ENCODE peak calls at places on chromosomes 5 and 9, in ten cellular contexts. One of them, this sample, is unnamed.

GRCh38 chr9:7451062-7451461 is 348.5 kb downstream of the DMAC1 start:
- DNase-seq in posterior vena cava: no peak
- DNase-seq in NCI-H1092 treated with DMSO at 0.1 percent for 48 hours: no peak
- DNase-seq in endothelial cell: no peak
- DNase-seq in HCEC 1CT: no peak
- DNase-seq in stimulated activated CD8-positive, alpha-beta memory T cell treated with anti-CD3 and anti-CD28 coated beads, Interleukin-2, amount 100 ng/mL, for 48 hours: no peak
- DNase-seq in T-helper 2 cell treated with Interferon-gamma antibody and Interleukin-4, amounts not matched to agents 5 μg/mL and 100 μg/mL, for 36 hours: no peak
- DNase-seq in CD4-positive, alpha-beta T cell: no peak
- DNase-seq in HTR-8/SVneo: no peak
- DNase-seq in left ventricle myocardium superior: no peak
- DNase-seq in this sample: no peak

GRCh38 chr9:93132287-93132927 is 1.6 kb downstream of the NINJ1 start:
- DNase-seq in posterior vena cava: peak; percentile 81
- DNase-seq in left ventricle myocardium superior: peak; percentile 80
- DNase-seq in NCI-H1092 treated with DMSO at 0.1 percent for 48 hours: peak; percentile 31
- DNase-seq in HCEC 1CT: no peak
- DNase-seq in endothelial cell: no peak
- DNase-seq in stimulated activated CD8-positive, alpha-beta memory T cell treated with anti-CD3 and anti-CD28 coated beads, Interleukin-2, amount 100 ng/mL, for 48 hours: no peak
- DNase-seq in HTR-8/SVneo: no peak
- DNase-seq in T-helper 2 cell treated with Interferon-gamma antibody and Interleukin-4, amounts not matched to agents 5 μg/mL and 100 μg/mL, for 36 hours: no peak
- DNase-seq in CD4-positive, alpha-beta T cell: no peak
- DNase-seq in this sample: no peak

GRCh38 chr9:121966706-121967105 is 126.4 kb downstream of the TTLL11 start:
- DNase-seq in NCI-H1092 treated with DMSO at 0.1 percent for 48 hours: no peak
- DNase-seq in T-helper 2 cell treated with Interferon-gamma antibody and Interleukin-4, amounts not matched to agents 5 μg/mL and 100 μg/mL, for 36 hours: no peak
- DNase-seq in HTR-8/SVneo: no peak
- DNase-seq in left ventricle myocardium superior: no peak
- DNase-seq in CD4-positive, alpha-beta T cell: no peak
- DNase-seq in HCEC 1CT: no peak
- DNase-seq in stimulated activated CD8-positive, alpha-beta memory T cell treated with anti-CD3 and anti-CD28 coated beads, Interleukin-2, amount 100 ng/mL, for 48 hours: no peak
- DNase-seq in endothelial cell: no peak
- DNase-seq in posterior vena cava: no peak
- DNase-seq in this sample: no peak

GRCh38 chr5:176626876-176627236 is 3.5 kb downstream of the SNCB start:
- DNase-seq in NCI-H1092 treated with DMSO at 0.1 percent for 48 hours: no peak
- DNase-seq in T-helper 2 cell treated with Interferon-gamma antibody and Interleukin-4, amounts not matched to agents 5 μg/mL and 100 μg/mL, for 36 hours: no peak
- DNase-seq in stimulated activated CD8-positive, alpha-beta memory T cell treated with anti-CD3 and anti-CD28 coated beads, Interleukin-2, amount 100 ng/mL, for 48 hours: no peak
- DNase-seq in endothelial cell: no peak
- DNase-seq in posterior vena cava: no peak
- DNase-seq in HTR-8/SVneo: no peak
- DNase-seq in CD4-positive, alpha-beta T cell: no peak
- DNase-seq in HCEC 1CT: no peak
- DNase-seq in left ventricle myocardium superior: no peak
- DNase-seq in this sample: no peak

GRCh38 chr5:159976921-159977320 is 32.0 kb upstream of the TTC1 start:
- DNase-seq in left ventricle myocardium superior: no peak
- DNase-seq in HTR-8/SVneo: no peak
- DNase-seq in endothelial cell: no peak
- DNase-seq in CD4-positive, alpha-beta T cell: no peak
- DNase-seq in HCEC 1CT: no peak
- DNase-seq in NCI-H1092 treated with DMSO at 0.1 percent for 48 hours: no peak
- DNase-seq in stimulated activated CD8-positive, alpha-beta memory T cell treated with anti-CD3 and anti-CD28 coated beads, Interleukin-2, amount 100 ng/mL, for 48 hours: no peak
- DNase-seq in T-helper 2 cell treated with Interferon-gamma antibody and Interleukin-4, amounts not matched to agents 5 μg/mL and 100 μg/mL, for 36 hours: no peak
- DNase-seq in posterior vena cava: no peak
- DNase-seq in this sample: no peak

GRCh38 chr9:16575142-16575877 is 295.2 kb downstream of the BNC2 start:
- DNase-seq in endothelial cell: no peak
- DNase-seq in CD4-positive, alpha-beta T cell: no peak
- DNase-seq in NCI-H1092 treated with DMSO at 0.1 percent for 48 hours: peak; percentile 57
- DNase-seq in stimulated activated CD8-positive, alpha-beta memory T cell treated with anti-CD3 and anti-CD28 coated beads, Interleukin-2, amount 100 ng/mL, for 48 hours: no peak
- DNase-seq in HCEC 1CT: no peak
- DNase-seq in posterior vena cava: no peak
- DNase-seq in T-helper 2 cell treated with Interferon-gamma antibody and Interleukin-4, amounts not matched to agents 5 μg/mL and 100 μg/mL, for 36 hours: no peak
- DNase-seq in HTR-8/SVneo: no peak
- DNase-seq in left ventricle myocardium superior: no peak
- DNase-seq in this sample: no peak

GRCh38 chr5:56951946-56952691 is at the start of gene MIER3:
- DNase-seq in left ventricle myocardium superior: peak; percentile 88
- DNase-seq in HTR-8/SVneo: peak; percentile 85
- DNase-seq in NCI-H1092 treated with DMSO at 0.1 percent for 48 hours: peak; percentile 17
- DNase-seq in posterior vena cava: peak; percentile 94
- DNase-seq in T-helper 2 cell treated with Interferon-gamma antibody and Interleukin-4, amounts not matched to agents 5 μg/mL and 100 μg/mL, for 36 hours: peak; percentile 84
- DNase-seq in stimulated activated CD8-positive, alpha-beta memory T cell treated with anti-CD3 and anti-CD28 coated beads, Interleukin-2, amount 100 ng/mL, for 48 hours: peak; percentile 71
- DNase-seq in endothelial cell: peak; percentile 82
- DNase-seq in HCEC 1CT: peak; percentile 77
- DNase-seq in CD4-positive, alpha-beta T cell: peak; percentile 70
- DNase-seq in this sample: no peak

GRCh38 chr5:39520232-39520572 is 95.4 kb upstream of the DAB2 start:
- DNase-seq in HCEC 1CT: peak; percentile 96
- DNase-seq in left ventricle myocardium superior: no peak
- DNase-seq in posterior vena cava: no peak
- DNase-seq in T-helper 2 cell treated with Interferon-gamma antibody and Interleukin-4, amounts not matched to agents 5 μg/mL and 100 μg/mL, for 36 hours: no peak
- DNase-seq in stimulated activated CD8-positive, alpha-beta memory T cell treated with anti-CD3 and anti-CD28 coated beads, Interleukin-2, amount 100 ng/mL, for 48 hours: no peak
- DNase-seq in endothelial cell: no peak
- DNase-seq in HTR-8/SVneo: peak; percentile 70
- DNase-seq in NCI-H1092 treated with DMSO at 0.1 percent for 48 hours: no peak
- DNase-seq in CD4-positive, alpha-beta T cell: no peak
- DNase-seq in this sample: peak; percentile 93

GRCh38 chr5:113713051-113713450 is 199.6 kb downstream of the YTHDC2 start:
- DNase-seq in HTR-8/SVneo: no peak
- DNase-seq in CD4-positive, alpha-beta T cell: no peak
- DNase-seq in HCEC 1CT: no peak
- DNase-seq in stimulated activated CD8-positive, alpha-beta memory T cell treated with anti-CD3 and anti-CD28 coated beads, Interleukin-2, amount 100 ng/mL, for 48 hours: no peak
- DNase-seq in posterior vena cava: no peak
- DNase-seq in endothelial cell: no peak
- DNase-seq in T-helper 2 cell treated with Interferon-gamma antibody and Interleukin-4, amounts not matched to agents 5 μg/mL and 100 μg/mL, for 36 hours: no peak
- DNase-seq in left ventricle myocardium superior: no peak
- DNase-seq in NCI-H1092 treated with DMSO at 0.1 percent for 48 hours: no peak
- DNase-seq in this sample: no peak

GRCh38 chr9:30065888-30066287 is 2318.6 kb upstream of the ACO1 start:
- DNase-seq in HTR-8/SVneo: no peak
- DNase-seq in stimulated activated CD8-positive, alpha-beta memory T cell treated with anti-CD3 and anti-CD28 coated beads, Interleukin-2, amount 100 ng/mL, for 48 hours: no peak
- DNase-seq in T-helper 2 cell treated with Interferon-gamma antibody and Interleukin-4, amounts not matched to agents 5 μg/mL and 100 μg/mL, for 36 hours: no peak
- DNase-seq in posterior vena cava: no peak
- DNase-seq in CD4-positive, alpha-beta T cell: no peak
- DNase-seq in HCEC 1CT: no peak
- DNase-seq in left ventricle myocardium superior: no peak
- DNase-seq in NCI-H1092 treated with DMSO at 0.1 percent for 48 hours: no peak
- DNase-seq in endothelial cell: no peak
- DNase-seq in this sample: no peak

GRCh38 chr5:35608881-35609779 is 8.5 kb upstream of the SPEF2 start:
- DNase-seq in HTR-8/SVneo: no peak
- DNase-seq in T-helper 2 cell treated with Interferon-gamma antibody and Interleukin-4, amounts not matched to agents 5 μg/mL and 100 μg/mL, for 36 hours: no peak
- DNase-seq in NCI-H1092 treated with DMSO at 0.1 percent for 48 hours: no peak
- DNase-seq in stimulated activated CD8-positive, alpha-beta memory T cell treated with anti-CD3 and anti-CD28 coated beads, Interleukin-2, amount 100 ng/mL, for 48 hours: no peak
- DNase-seq in HCEC 1CT: peak; percentile 24
- DNase-seq in left ventricle myocardium superior: no peak
- DNase-seq in CD4-positive, alpha-beta T cell: no peak
- DNase-seq in endothelial cell: no peak
- DNase-seq in posterior vena cava: no peak
- DNase-seq in this sample: no peak

GRCh38 chr9:134441227-134442086 is 115.2 kb downstream of the RXRA start:
- DNase-seq in endothelial cell: no peak
- DNase-seq in left ventricle myocardium superior: no peak
- DNase-seq in HCEC 1CT: no peak
- DNase-seq in posterior vena cava: no peak
- DNase-seq in CD4-positive, alpha-beta T cell: no peak
- DNase-seq in T-helper 2 cell treated with Interferon-gamma antibody and Interleukin-4, amounts not matched to agents 5 μg/mL and 100 μg/mL, for 36 hours: no peak
- DNase-seq in HTR-8/SVneo: no peak
- DNase-seq in NCI-H1092 treated with DMSO at 0.1 percent for 48 hours: no peak
- DNase-seq in stimulated activated CD8-positive, alpha-beta memory T cell treated with anti-CD3 and anti-CD28 coated beads, Interleukin-2, amount 100 ng/mL, for 48 hours: no peak
- DNase-seq in this sample: no peak

This sample was measured in HS-5.